ENCODE peak calls at places on chromosomes 4 and X, in five cellular contexts. E is MM.1S, J is H9, G is IMR-90, W is DND-41. M is an unnamed sample.

GRCh38 chrX:121301822-121302221 is 254.4 kb downstream of the GLUD2 start:
- DNase-seq in E (no peak), J (no peak), G (no peak), W (no peak), M (no peak)

GRCh38 chrX:139691493-139691842 is 16.5 kb downstream of the MCF2 start:
- DNase-seq in E (no peak), J (peak), G (no peak), W (no peak), M (peak)

GRCh38 chr4:4762909-4763814 is 96.3 kb upstream of the MSX1 start:
- DNase-seq in E (peak), J (peak), G (peak), W (peak), M (no peak)

GRCh38 chr4:80045831-80046230 is 27.2 kb downstream of the ANTXR2 start:
- DNase-seq in E (no peak), J (no peak), G (peak), W (no peak), M (peak)

GRCh38 chr4:166839615-166840251 is 394.6 kb downstream of the SPOCK3 start:
- DNase-seq in E (no peak), J (no peak), G (no peak), W (no peak), M (no peak)

GRCh38 chrX:118367338-118367737 is 21.4 kb downstream of the WDR44 start:
- DNase-seq in E (no peak), J (no peak), G (no peak), W (no peak), M (no peak)

GRCh38 chrX:137926090-137926489 is 360.2 kb downstream of the ZIC3 start:
- DNase-seq in E (peak), J (no peak), G (no peak), W (peak), M (no peak)

GRCh38 chrX:51336584-51336983 is 4.0 kb downstream of the NUDT10 start:
- DNase-seq in E (peak), J (peak), G (peak), W (peak), M (peak)

GRCh38 chr4:150411527-150411926 is 170.4 kb upstream of the MAB21L2 start:
- DNase-seq in E (no peak), J (no peak), G (no peak), W (no peak), M (no peak)

GRCh38 chrX:1391707-1392375 is at the start of gene SLC25A6:
- DNase-seq in E (peak), J (peak), G (peak), W (peak), M (peak)

GRCh38 chrX:143306991-143307965 is 210.0 kb downstream of the SPANXN3 start:
- DNase-seq in E (no peak), J (no peak), G (no peak), W (no peak), M (no peak)

DNA sequence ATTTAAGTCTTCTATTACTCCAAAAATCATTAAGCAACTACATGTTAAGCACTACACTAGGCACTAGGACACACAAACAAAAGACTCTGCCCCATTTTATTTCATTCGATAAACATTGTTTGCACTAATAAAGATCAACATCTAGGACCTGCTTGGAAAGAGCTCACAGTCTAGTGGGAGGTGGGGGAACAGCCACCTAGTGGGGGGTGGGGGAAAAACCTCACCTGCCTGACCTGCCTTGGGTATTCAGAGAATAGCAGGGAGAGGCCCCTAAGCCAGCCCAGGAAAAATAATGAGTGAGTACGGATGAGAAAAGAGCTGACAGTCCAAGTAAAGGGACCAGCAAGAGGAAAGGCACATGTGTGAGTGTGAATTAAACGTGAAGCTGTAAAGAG is 52.2 kb downstream of the PRDM5 start:
- DNase-seq in E (no peak), J (peak), G (no peak), W (peak), M (no peak)
- TF ChIP-seq CTCF in E (peak), J (peak), G (no peak), W (no peak), M (no peak)

DNA sequence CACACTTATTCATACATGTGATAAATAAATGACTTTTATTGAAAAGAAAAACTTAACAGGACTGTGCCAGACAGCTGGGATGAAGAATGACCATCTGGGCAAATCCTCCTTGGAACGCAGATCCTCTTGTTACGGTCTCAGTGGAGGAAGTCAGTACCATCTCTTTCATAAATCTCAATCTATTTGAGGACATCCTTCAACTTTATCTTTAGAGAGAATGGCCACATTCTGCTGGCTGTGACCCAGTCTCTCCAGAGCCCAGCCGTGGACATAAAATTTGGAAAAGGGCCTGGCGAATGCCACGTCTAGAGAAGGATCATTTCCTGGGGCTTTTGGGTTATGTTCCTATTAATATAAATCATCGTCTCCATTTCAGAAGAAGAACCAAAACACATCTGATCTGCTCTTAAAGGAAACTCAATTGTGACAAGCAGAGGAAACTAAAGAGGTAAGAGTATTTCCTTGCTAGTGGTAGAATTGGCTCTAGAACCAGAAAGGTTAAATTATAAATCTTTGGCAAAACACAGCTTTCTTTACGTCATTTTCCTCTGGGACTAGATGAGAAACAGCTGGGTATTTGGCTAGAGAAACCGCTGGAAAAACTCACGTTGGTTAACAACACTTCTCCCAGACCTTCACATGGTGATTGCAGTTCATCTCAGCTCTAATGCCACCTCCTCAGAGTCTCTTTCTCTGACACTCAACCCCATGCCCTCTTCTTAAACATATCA is 164.7 kb downstream of the CHIC2 start:
- DNase-seq in E (no peak), J (no peak), G (peak), W (no peak), M (peak)
- H3K4me2 ChIP-seq in E (no peak), J (no peak), G (peak), W (no peak), M (peak)

GRCh38 chrX:14630724-14631123 is 101.4 kb downstream of the GLRA2 start:
- DNase-seq in E (no peak), J (no peak), G (no peak), W (no peak), M (no peak)
- TF ChIP-seq CTCF in E (no peak), J (peak), G (no peak), W (peak), M (no peak)

DNA sequence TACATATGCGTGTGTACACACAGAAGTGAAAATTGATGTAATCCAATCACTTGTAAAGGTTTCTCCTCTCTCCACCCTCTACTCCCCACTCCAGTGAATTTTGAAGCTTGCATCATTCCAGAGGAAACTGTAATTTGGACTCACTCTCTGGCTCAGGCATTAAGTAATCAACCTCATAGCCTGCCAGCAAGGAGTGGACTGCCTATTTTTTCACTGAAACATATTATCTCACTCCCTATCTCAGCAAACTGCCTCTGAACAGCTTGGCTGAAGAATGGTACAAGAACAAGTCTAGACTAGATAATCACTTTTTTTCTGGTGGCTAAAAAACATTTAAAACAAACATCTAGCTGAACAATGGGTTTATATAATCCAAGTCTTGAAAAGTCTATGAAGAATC is 124.2 kb downstream of the C4orf51 start:
- DNase-seq in E (no peak), J (no peak), G (peak), W (no peak), M (peak)
- H3K4me2 ChIP-seq in E (no peak), J (no peak), G (peak), W (no peak), M (peak)

GRCh38 chr4:84479663-84480062 is 19.4 kb downstream of the NKX6-1 start:
- DNase-seq in E (no peak), J (peak), G (no peak), W (no peak), M (peak)
- TF ChIP-seq CTCF in E (no peak), J (no peak), G (no peak), W (no peak), M (no peak)

DNA sequence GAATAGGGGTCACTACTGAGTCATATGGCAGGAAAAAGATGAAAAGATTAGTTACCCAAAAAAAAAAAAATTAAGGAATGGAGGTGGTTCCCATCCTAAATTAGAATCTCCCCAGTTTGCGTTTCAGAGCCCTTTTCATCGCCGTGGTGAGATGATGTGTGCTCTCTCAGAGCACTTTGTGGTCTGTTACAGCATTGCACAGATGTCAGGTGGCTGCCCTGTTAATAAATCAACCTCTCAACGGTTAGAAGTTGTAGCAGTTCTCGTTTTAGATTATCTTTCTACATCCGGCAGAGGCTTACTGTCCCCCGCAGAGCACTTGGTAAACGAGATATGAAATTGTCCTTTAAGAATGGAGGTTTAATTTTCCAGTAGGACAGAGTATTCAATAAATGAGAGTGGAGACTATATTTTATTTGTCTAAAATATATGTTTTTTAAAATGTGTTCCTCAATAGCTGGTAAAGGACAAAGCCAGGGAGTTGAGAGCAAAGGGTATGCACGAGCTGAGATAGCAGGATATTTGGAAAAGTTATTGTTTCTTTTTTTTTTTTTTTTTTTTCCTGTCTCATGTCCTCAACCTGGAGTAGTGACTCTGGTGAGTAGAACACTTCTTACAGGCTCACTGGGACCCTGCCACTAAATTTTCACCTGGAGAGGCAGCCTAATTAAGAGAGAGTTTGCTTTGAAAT is 26.9 kb downstream of the AFF1 start:
- DNase-seq in E (peak), J (no peak), G (peak), W (peak), M (no peak)
- H3K4me2 ChIP-seq in E (peak), J (no peak), G (no peak), W (peak), M (no peak)

DNA sequence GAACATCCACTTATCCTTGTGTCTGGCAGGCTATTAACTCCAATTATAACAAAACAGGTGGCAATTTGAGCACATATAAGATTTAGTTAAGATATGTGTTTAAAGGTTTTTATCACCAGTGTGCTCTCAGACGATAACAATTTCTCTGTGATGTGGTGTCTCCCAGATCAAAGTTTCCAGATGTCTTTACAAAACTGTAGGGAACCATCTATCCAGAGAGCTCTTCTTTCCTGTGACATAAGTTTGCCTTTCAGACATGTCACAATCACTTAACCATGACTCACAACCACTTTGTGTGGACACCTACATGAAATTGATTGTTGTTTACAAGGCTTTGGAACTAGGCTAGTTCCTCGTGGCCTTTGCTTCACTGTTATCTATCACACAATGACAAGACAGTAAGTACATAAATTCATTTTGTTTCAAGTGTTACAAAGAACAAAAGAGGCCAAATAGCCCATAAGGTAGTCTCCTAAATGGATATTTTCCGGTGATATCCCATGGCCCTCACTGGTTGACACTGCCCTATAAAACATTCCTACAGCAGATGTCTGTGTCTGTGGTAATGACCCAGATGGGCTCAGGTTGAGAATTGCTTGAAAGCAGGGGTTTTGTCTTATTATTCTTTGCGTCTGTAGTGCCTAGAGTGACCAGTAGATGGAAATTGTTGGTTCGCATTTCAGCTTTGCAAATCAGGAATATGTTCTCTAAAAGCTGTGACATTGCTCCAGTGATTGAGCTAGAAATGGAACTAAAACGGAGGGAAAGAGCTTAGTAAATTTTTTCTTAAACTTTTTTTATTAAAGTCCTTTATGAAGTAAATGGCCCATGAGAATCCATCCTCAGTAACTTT is 297.8 kb upstream of the FAM241A start:
- DNase-seq in E (no peak), J (no peak), G (no peak), W (no peak), M (no peak)
- TF ChIP-seq CTCF in E (no peak), J (peak), G (peak), W (no peak), M (peak)

DNA sequence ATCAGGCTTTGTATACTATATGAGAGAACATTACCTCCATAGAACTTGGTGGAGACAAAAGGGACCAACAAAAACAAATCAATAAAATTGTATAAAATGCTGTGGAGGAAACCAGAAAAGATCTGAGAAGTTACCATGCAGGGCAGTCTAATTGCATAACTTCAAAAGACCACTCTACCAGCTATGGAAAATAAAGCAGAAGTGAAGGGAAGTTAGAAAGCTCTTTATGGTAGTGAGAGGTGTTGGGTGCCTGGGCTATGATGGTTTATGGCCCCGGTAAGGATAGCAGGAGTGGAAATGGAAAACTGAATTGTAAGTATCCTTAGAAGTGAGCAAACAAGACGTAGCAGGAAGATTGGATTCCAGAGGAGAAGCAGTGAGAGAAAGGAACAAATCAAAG is 3.1 kb downstream of the TMEM184C start:
- DNase-seq in E (no peak), J (no peak), G (no peak), W (no peak), M (no peak)
- H3K4me2 ChIP-seq in E (no peak), J (peak), G (peak), W (peak), M (no peak)